ENCODE peak calls at places on chromosome 21, in eight cellular contexts. B is lower leg skin, Z is heart right ventricle, A is GM12864, D is fibroblast of lung, K is tibial nerve, N is PC-3, M is brain microvascular endothelial cell. C is an unnamed sample.

GRCh38 chr21:31387560-31388186 is 43.6 kb upstream of the TIAM1 start:
- DNase-seq in K (no peak), N (no peak), A (no peak), D (no peak), Z (no peak), M (no peak), B (no peak), C (no peak)

GRCh38 chr21:42389449-42389835 is 6.4 kb downstream of the TMPRSS3 start:
- DNase-seq in M (no peak), D (no peak), A (no peak), B (no peak), Z (no peak), K (no peak), N (peak), C (no peak)

GRCh38 chr21:31252611-31253010 is 91.5 kb downstream of the TIAM1 start:
- DNase-seq in Z (no peak), A (no peak), B (no peak), N (no peak), M (no peak), K (no peak), D (no peak), C (no peak)

GRCh38 chr21:46633561-46633960 is 1.9 kb upstream of the PRMT2 start:
- DNase-seq in B (no peak), M (no peak), D (no peak), N (no peak), A (no peak), K (no peak), Z (no peak), C (no peak)

GRCh38 chr21:25313891-25314646 is 293.2 kb downstream of the MRPL39 start:
- DNase-seq in M (peak), N (peak), K (no peak), A (no peak), B (no peak), Z (no peak), D (peak), C (peak)

GRCh38 chr21:23463365-23463764 is 2143.9 kb downstream of the MRPL39 start:
- DNase-seq in D (no peak), B (no peak), Z (no peak), N (peak), K (no peak), A (no peak), M (no peak), C (no peak)

GRCh38 chr21:40143822-40144525 is 276.7 kb downstream of the PCP4 start:
- DNase-seq in Z (peak), B (no peak), D (peak), N (peak), M (peak), K (peak), A (no peak), C (peak)

GRCh38 chr21:41957991-41958766 is 4.4 kb upstream of the C2CD2 start:
- DNase-seq in M (peak), B (no peak), Z (peak), N (peak), A (no peak), K (peak), D (peak), C (peak)

GRCh38 chr21:32389337-32390015 is 3.3 kb downstream of the URB1 start:
- DNase-seq in A (no peak), M (peak), B (no peak), K (no peak), D (peak), Z (no peak), N (no peak), C (peak)

GRCh38 chr21:42431196-42431595 is 27.5 kb downstream of the UBASH3A start:
- DNase-seq in D (no peak), N (no peak), M (no peak), K (no peak), Z (no peak), B (no peak), A (no peak), C (no peak)

DNA sequence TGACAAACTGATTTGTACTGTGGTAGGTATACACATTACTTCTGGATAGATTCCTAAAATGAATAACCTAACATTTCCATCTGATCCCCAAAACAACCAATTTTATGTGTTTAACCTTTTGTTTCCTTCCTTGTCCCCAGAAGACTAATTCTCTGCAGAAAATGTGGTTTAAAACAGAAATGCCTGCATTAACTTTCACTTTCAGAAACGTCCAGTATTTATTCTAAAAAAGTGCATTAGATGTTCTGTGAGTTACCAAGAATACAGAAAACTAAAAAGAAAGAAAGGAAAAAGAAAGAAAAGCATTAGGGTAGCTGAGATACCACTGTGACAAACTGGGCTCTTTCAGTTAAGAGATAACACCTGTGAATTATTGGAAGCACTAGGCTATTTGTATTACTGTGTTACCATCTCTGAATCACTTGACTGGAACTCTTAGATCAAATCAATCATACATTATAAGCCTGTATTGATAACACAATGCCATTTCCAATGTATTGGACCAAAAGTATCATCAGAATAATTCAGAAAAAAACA is 177.7 kb downstream of the NCAM2 start:
- DNase-seq in D (no peak), Z (no peak), N (no peak), M (no peak), B (no peak), A (no peak), K (no peak), C (no peak)
- H3K4me3 ChIP-seq in D (peak), Z (no peak), N (no peak), M (no peak), B (no peak), A (no peak), K (no peak), C (no peak)

DNA sequence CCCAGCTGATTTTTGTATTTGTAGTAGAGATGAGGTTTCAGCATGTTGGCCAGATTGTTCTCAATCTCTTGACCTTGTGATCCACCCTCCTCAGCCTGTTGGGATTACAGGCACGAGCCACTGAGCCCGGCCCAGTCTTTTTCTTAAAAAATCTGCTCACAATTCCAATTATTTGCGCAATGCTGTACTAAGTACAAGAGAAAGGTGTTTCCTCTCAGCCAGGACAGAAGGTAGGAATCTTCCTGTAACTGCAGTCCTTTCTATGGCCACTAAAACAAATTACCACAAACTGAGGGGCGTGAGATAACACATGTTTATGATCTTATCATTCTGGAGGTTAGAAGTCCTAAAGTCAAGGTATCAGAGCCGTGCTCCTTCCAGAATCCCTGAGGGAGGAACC is 6.9 kb upstream of the CBR3 start:
- DNase-seq in Z (no peak), M (no peak), D (no peak), K (no peak), A (no peak), B (no peak), N (no peak), C (no peak)
- TF ChIP-seq CTCF in Z (no peak), M (no peak), D (no peak), K (no peak), A (no peak), B (no peak), N (no peak), C (peak)

GRCh38 chr21:34836103-34836932 is 167.5 kb downstream of the CLIC6 start:
- DNase-seq in N (peak), M (peak), B (peak), Z (no peak), D (peak), A (no peak), K (peak), C (peak)
- H3K4me3 ChIP-seq in N (peak), M (peak), B (no peak), Z (no peak), D (peak), A (no peak), K (peak), C (no peak)

GRCh38 chr21:45356251-45356650 is 48.7 kb upstream of the COL18A1 start:
- DNase-seq in N (no peak), M (no peak), K (no peak), Z (no peak), A (no peak), D (no peak), B (no peak), C (no peak)
- TF ChIP-seq CTCF in N (peak), M (peak), K (no peak), Z (no peak), A (peak), D (no peak), B (no peak), C (no peak)

DNA sequence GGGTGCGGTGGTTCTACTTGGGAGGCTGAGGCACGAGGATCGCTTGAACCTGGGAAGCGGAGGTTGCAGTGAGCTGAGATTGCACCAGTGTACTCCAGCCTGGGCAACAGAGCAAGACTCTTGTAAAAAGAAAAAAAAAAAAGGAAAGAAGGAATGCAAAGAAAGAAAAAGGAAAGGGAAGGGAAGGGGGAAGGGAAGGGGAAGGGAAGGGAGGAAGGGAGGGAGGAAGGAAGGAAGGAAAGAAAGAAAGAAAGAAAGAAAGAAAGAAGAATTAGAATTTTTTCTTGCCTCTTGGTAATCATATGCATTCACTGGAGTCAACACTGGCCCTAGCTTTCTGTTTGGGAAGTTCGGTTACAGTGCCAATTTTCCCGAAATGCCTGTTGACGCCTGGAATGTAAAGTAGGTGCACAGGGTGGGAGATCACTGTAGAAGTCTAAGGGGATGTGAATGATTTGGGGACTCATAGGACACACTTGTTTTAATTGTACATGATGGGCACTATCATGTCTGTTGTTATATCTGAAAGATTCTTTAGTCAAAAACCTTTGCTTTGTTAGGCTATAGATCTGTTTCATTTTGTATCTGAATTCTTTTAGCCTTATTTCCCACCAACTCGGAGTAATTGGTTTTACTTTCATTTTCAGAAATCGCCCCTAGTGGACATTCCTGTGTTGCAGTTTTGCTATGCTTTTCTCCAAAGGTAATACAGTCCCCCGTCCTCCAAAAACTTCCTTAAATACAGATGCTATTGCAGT is 59.8 kb upstream of the MORC3 start:
- DNase-seq in D (peak), A (no peak), B (peak), N (peak), M (peak), K (peak), Z (peak), C (peak)
- H3K4me3 ChIP-seq in D (peak), A (peak), B (peak), N (peak), M (peak), K (peak), Z (peak), C (peak)

GRCh38 chr21:26489781-26490180 is 83.3 kb downstream of the CYYR1 start:
- DNase-seq in N (no peak), M (no peak), D (no peak), A (no peak), Z (no peak), K (no peak), B (no peak), C (no peak)
- TF ChIP-seq CTCF in N (peak), M (peak), D (no peak), A (no peak), Z (no peak), K (no peak), B (no peak), C (no peak)

C was measured in epithelial cell of esophagus.